ENCODE peak calls at places on chromosome 14, in seven cellular contexts. W, L, S, H, G, B and P are unnamed samples.
A peak's percentile ranks its signal among the peaks of the same experiment; 100 is the strongest.

GRCh38 chr14:26841920-26842741 is 244.3 kb upstream of the NOVA1 start:
- DNase-seq in W (no peak), L (no peak), S (peak; percentile 38), H (peak; percentile 34), G (no peak), B (no peak), P (no peak)

GRCh38 chr14:61934385-61934784 is 172.2 kb downstream of the SNAPC1 start:
- DNase-seq in W (no peak), L (no peak), S (no peak), H (no peak), G (no peak), B (no peak), P (no peak)

GRCh38 chr14:94101748-94102147 is 8.8 kb upstream of the IFI27 start:
- DNase-seq in W (no peak), L (no peak), S (no peak), H (no peak), G (no peak), B (no peak), P (no peak)

GRCh38 chr14:90398315-90398811 is 1.5 kb downstream of the CALM1 start:
- DNase-seq in W (peak; percentile 34), L (peak; percentile 61), S (peak; percentile 57), H (no peak), G (peak; percentile 79), B (peak; percentile 43), P (peak; percentile 73)

GRCh38 chr14:64993263-64993662 is 6.6 kb downstream of the FNTB start:
- DNase-seq in W (no peak), L (no peak), S (no peak), H (no peak), G (no peak), B (no peak), P (no peak)

GRCh38 chr14:103003850-103004249 is 53.5 kb downstream of the CDC42BPB start:
- DNase-seq in W (no peak), L (no peak), S (no peak), H (no peak), G (no peak), B (no peak), P (no peak)

GRCh38 chr14:22602853-22603252 is 4.8 kb downstream of the ABHD4 start:
- DNase-seq in W (no peak), L (no peak), S (no peak), H (peak; percentile 36), G (no peak), B (no peak), P (no peak)

GRCh38 chr14:39492267-39492666 is 60.0 kb upstream of the FBXO33 start:
- DNase-seq in W (no peak), L (no peak), S (no peak), H (no peak), G (no peak), B (no peak), P (no peak)

GRCh38 chr14:99574099-99574880 is 29.7 kb downstream of the CCDC85C start:
- DNase-seq in W (no peak), L (peak; percentile 74), S (peak; percentile 73), H (no peak), G (peak; percentile 78), B (peak; percentile 67), P (peak; percentile 91)

GRCh38 chr14:32075636-32076277 is 1.3 kb upstream of the ARHGAP5 start:
- DNase-seq in W (no peak), L (peak; percentile 52), S (no peak), H (peak; percentile 43), G (no peak), B (no peak), P (no peak)

GRCh38 chr14:68945585-68946289 is 33.4 kb downstream of the ACTN1 start:
- DNase-seq in W (no peak), L (no peak), S (peak; percentile 20), H (no peak), G (no peak), B (no peak), P (no peak)

GRCh38 chr14:23895480-23895879 is 58.1 kb upstream of the DHRS4 start:
- DNase-seq in W (no peak), L (no peak), S (no peak), H (no peak), G (no peak), B (no peak), P (no peak)

GRCh38 chr14:96156804-96157760 is 47.6 kb upstream of the BDKRB2 start:
- DNase-seq in W (no peak), L (no peak), S (no peak), H (no peak), G (peak; percentile 67), B (peak; percentile 4), P (peak; percentile 19)

GRCh38 chr14:73786942-73787759 is 64.5 kb upstream of the PTGR2 start:
- DNase-seq in W (peak; percentile 48), L (peak; percentile 83), S (peak; percentile 84), H (no peak), G (peak; percentile 64), B (peak; percentile 56), P (peak; percentile 86)

GRCh38 chr14:93960108-93960475 is 16.3 kb downstream of the ASB2 start:
- DNase-seq in W (no peak), L (no peak), S (no peak), H (no peak), G (no peak), B (no peak), P (no peak)

GRCh38 chr14:64209428-64210165 is 84.6 kb downstream of the ESR2 start:
- DNase-seq in W (no peak), L (no peak), S (peak; percentile 81), H (no peak), G (no peak), B (no peak), P (no peak)

GRCh38 chr14:85702937-85703336 is 173.0 kb downstream of the FLRT2 start:
- DNase-seq in W (peak; percentile 59), L (no peak), S (no peak), H (no peak), G (no peak), B (no peak), P (no peak)

GRCh38 chr14:97027256-97027999 is 230.2 kb downstream of the VRK1 start:
- DNase-seq in W (no peak), L (peak; percentile 86), S (no peak), H (no peak), G (no peak), B (peak; percentile 31), P (no peak)

GRCh38 chr14:93234798-93235197 is 27.7 kb downstream of the UBR7 start:
- DNase-seq in W (no peak), L (peak; percentile 13), S (no peak), H (peak; percentile 34), G (no peak), B (no peak), P (no peak)

GRCh38 chr14:52395728-52396127 is 81.6 kb downstream of the PTGER2 start:
- DNase-seq in W (no peak), L (no peak), S (no peak), H (no peak), G (no peak), B (no peak), P (no peak)

GRCh38 chr14:69539631-69540410 is 34.9 kb downstream of the CCDC177 start:
- DNase-seq in W (no peak), L (no peak), S (no peak), H (no peak), G (no peak), B (no peak), P (no peak)

GRCh38 chr14:36996857-36997590 is 175.4 kb downstream of the SLC25A21 start:
- DNase-seq in W (no peak), L (no peak), S (no peak), H (no peak), G (no peak), B (no peak), P (no peak)

GRCh38 chr14:103679351-103679750 is 35.9 kb downstream of the XRCC3 start:
- DNase-seq in W (no peak), L (peak; percentile 51), S (peak; percentile 57), H (peak; percentile 38), G (peak; percentile 70), B (peak; percentile 50), P (peak; percentile 76)

GRCh38 chr14:105221598-105222178 is 26.6 kb upstream of the BTBD6 start:
- DNase-seq in W (no peak), L (no peak), S (peak; percentile 20), H (no peak), G (no peak), B (no peak), P (no peak)
- H3K4me1 ChIP-seq in W (no peaks in the 10 kb centered on the region), L (no peaks in the 10 kb centered on the region), S (no peaks in the 10 kb centered on the region), H (no peaks in the 10 kb centered on the region), G (peaks cover 4% of the 10 kb centered on the region), B (no peaks in the 10 kb centered on the region), P (no peaks in the 10 kb centered on the region)

DNA sequence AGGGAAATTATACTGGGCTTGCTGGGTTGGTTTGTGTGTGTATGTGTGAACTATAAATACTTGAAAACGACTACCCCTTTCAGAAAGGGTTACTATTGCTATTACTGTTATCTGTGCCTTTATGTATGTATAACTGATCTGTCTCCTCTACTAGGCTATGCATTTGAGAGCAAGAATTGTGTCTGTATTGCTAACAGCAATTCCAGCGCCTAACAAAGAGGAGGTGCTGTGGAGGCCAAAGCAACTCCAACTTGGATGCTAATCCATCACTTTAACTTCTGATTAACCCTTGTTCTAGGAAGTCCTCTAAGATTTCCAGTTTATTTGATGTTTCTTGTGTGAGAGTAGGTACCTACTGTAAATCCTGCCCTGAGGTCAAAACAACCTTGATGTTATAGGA is 313.9 kb downstream of the PCNX1 start:
- DNase-seq in W (no peak), L (no peak), S (no peak), H (no peak), G (no peak), B (no peak), P (no peak)
- TF ChIP-seq CTCF in W (no peak), L (no peak), S (no peak), H (no peak), G (peak; percentile 12), B (peak; percentile 43), P (peak; percentile 52)

DNA sequence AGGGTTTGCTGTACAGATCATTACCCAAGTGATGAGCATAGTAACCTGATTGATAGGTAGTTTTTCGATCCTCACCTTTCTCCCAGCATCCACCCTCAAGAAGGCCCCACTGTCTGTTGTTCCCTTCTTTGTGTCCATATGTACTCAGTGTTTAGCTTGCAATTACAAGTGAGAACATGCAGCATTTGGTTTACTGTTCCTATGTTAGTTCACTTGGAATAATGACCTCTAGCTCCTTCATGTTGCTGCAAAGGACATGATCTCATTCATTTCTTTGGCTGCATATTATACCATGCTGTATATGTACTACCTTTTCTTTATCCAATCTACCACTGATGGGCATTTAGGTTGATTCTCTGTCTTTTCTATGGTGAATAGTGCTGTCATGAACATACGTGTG is 181.6 kb upstream of the FOXG1 start:
- DNase-seq in W (no peak), L (no peak), S (no peak), H (no peak), G (no peak), B (no peak), P (no peak)
- H3K9me3 ChIP-seq in W (no peaks in the 10 kb centered on the region), L (no peaks in the 10 kb centered on the region), S (no peaks in the 10 kb centered on the region), H (no peaks in the 10 kb centered on the region), G (no peaks in the 10 kb centered on the region), B (no peaks in the 10 kb centered on the region), P (no peaks in the 10 kb centered on the region)

GRCh38 chr14:20789230-20789813 is 8.3 kb downstream of the RNASE6 start:
- DNase-seq in W (no peak), L (no peak), S (no peak), H (no peak), G (no peak), B (no peak), P (no peak)

GRCh38 chr14:20794644-20795369 is 7.8 kb downstream of the RNASE1 start:
- DNase-seq in W (no peak), L (no peak), S (no peak), H (no peak), G (no peak), B (no peak), P (no peak)

GRCh38 chr14:20787025-20787424 is 6.0 kb downstream of the RNASE6 start:
- DNase-seq in W (no peak), L (no peak), S (no peak), H (no peak), G (no peak), B (no peak), P (no peak)

GRCh38 chr14:20791199-20791996 is 10.3 kb downstream of the RNASE6 start:
- DNase-seq in W (no peak), L (no peak), S (no peak), H (no peak), G (no peak), B (no peak), P (no peak)

GRCh38 chr14:20790439-20791116 is 9.5 kb downstream of the RNASE6 start:
- DNase-seq in W (no peak), L (no peak), S (no peak), H (no peak), G (no peak), B (no peak), P (no peak)
- H3K4me1 ChIP-seq in W (no peaks in the 10 kb centered on the region), L (peaks cover 5% of the 10 kb centered on the region), S (peaks cover 4% of the 10 kb centered on the region), H (no peaks in the 10 kb centered on the region), G (no peaks in the 10 kb centered on the region), B (peaks cover 4% of the 10 kb centered on the region), P (peaks cover 18% of the 10 kb centered on the region)